ENCODE peak calls at places on chromosomes 12 and 14, in ten cellular contexts. N, R, Q, T, L, C, Y, A, E and K are unnamed samples.

GRCh38 chr14:68801631-68802030 is 8.8 kb upstream of the ZFP36L1 start:
- DNase-seq in L (no peak), N (no peak), Q (no peak), T (no peak), C (no peak), E (no peak), Y (no peak), A (no peak), R (no peak), K (no peak)

GRCh38 chr14:56979961-56980360 is 169.7 kb upstream of the OTX2 start:
- DNase-seq in A (peak; percentile 48), L (no peak), N (no peak), E (no peak), Y (no peak), T (no peak), Q (no peak), C (no peak), R (no peak), K (no peak)

GRCh38 chr12:26711569-26711968 is 121.4 kb downstream of the ITPR2 start:
- DNase-seq in T (no peak), A (no peak), Q (no peak), Y (no peak), N (no peak), L (no peak), C (no peak), E (no peak), R (no peak), K (no peak)

GRCh38 chr12:49014547-49014946 is 4.0 kb downstream of the PRKAG1 start:
- DNase-seq in T (no peak), Q (peak; percentile 28), Y (peak; percentile 54), E (no peak), C (no peak), A (no peak), N (no peak), R (no peak), L (no peak), K (no peak)

GRCh38 chr14:99028521-99028920 is 243.5 kb downstream of the BCL11B start:
- DNase-seq in Q (no peak), Y (no peak), T (no peak), R (no peak), A (no peak), L (no peak), N (no peak), E (no peak), C (no peak), K (no peak)

GRCh38 chr14:31968107-31968810 is 108.8 kb upstream of the ARHGAP5 start:
- DNase-seq in R (no peak), C (peak; percentile 19), Q (peak; percentile 79), T (no peak), N (no peak), L (no peak), Y (peak; percentile 37), A (no peak), E (no peak), K (no peak)

GRCh38 chr12:113468365-113469223 is 3.1 kb downstream of the LHX5 start:
- DNase-seq in L (peak; percentile 4), T (no peak), E (no peak), C (no peak), R (no peak), N (no peak), Y (no peak), Q (no peak), A (no peak), K (no peak)

GRCh38 chr14:65359503-65359902 is 53.0 kb upstream of the FUT8 start:
- DNase-seq in Q (peak; percentile 54), Y (peak; percentile 66), A (no peak), C (no peak), E (no peak), T (no peak), N (no peak), L (no peak), R (no peak), K (no peak)

GRCh38 chr14:52871606-52872005 is 79.2 kb downstream of the FERMT2 start:
- DNase-seq in Q (no peak), E (no peak), C (no peak), R (no peak), L (no peak), Y (no peak), T (no peak), N (no peak), A (no peak), K (no peak)

GRCh38 chr12:120377611-120378010 is 8.6 kb upstream of the MSI1 start:
- DNase-seq in E (no peak), R (no peak), T (no peak), Q (no peak), L (no peak), N (no peak), C (no peak), A (no peak), Y (no peak), K (no peak)
- TF ChIP-seq CTCF in E (no peak), R (no peak), T (no peak), Q (no peak), L (no peak), N (no peak), C (no peak), A (no peak), Y (no peak), K (no peak)

DNA sequence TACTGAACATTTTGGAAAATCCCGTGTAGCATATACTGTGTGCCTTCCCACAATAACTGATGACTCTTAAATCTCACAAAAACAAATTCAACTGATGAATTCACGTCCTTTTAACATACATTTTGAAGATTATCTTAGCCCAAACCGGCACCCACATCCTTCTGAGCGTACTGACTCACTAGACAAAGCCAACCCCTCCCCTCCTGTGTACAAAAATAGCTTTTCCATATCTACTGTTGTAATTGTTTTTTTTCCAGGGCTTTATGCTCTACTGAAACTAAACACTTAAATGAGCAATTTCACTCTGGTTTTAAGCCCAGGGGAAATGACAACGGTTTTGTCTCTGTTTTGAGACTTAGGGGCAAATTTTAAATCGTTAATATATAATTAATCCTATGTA is 109.3 kb upstream of the ATF7IP start:
- DNase-seq in Q (peak; percentile 75), Y (peak; percentile 82), A (no peak), N (no peak), T (no peak), R (no peak), E (no peak), C (no peak), L (no peak), K (no peak)
- H3K27me3 ChIP-seq in Q (no peaks in the 10 kb centered on the region), Y (no peaks in the 10 kb centered on the region), A (no peaks in the 10 kb centered on the region), N (no peaks in the 10 kb centered on the region), T (no peaks in the 10 kb centered on the region), R (no peaks in the 10 kb centered on the region), E (no peaks in the 10 kb centered on the region), C (no peaks in the 10 kb centered on the region), L (no peaks in the 10 kb centered on the region), K (no peaks in the 10 kb centered on the region)

DNA sequence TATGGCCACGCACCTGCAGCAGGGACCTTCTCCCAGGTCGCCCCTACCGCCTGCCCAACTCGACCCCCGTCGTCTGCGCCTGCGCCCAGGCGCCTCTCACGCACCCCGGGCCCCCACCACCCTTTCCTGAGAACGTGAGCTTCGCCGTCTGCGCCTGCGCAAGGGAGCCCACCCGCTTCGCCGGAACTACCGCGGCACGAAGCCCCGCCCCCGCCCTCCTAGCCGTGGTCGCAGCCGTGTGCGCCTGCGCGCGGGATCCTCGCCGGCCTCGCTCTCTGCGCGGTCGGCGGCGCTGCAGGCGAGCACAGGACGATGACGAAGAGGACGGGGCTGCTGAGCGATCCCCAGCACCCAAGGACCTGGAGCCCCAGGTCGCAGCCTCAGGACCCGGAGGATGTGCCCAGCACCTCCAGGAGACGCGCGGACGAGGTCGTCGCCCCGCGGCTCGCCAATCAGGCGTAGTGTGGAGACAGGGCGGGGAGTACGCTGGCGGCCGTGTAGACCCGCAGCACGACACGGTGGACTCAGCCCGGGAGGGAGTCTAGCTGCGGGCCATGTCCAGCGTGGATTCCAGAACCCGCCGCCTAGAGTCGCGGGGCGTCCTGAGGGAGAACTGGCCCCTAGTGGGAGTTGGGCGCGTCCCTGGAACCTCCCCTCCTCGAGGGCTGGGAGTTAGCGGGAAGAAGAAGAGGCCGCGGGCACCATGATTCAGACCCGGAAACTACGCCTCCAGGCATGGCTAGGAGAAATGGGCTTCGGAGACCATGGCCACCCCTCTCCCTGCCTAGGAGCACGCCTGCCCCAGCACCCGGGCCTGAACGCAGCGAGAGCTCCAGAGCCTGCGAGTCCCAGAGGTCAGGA is 1120.8 kb upstream of the TMEM132C start:
- DNase-seq in L (no peak), Q (peak; percentile 74), A (no peak), E (no peak), C (no peak), R (peak; percentile 75), T (no peak), N (peak; percentile 70), Y (peak; percentile 57), K (no peak)
- TF ChIP-seq CTCF in L (peak; percentile 7), Q (no peak), A (no peak), E (no peak), C (no peak), R (peak; percentile 12), T (no peak), N (no peak), Y (no peak), K (no peak)

GRCh38 chr14:104184911-104185499 is 46.6 kb downstream of the KIF26A start:
- DNase-seq in C (no peak), Y (peak; percentile 21), T (no peak), N (no peak), L (no peak), E (no peak), R (no peak), A (no peak), Q (no peak), K (no peak)
- H3K27me3 ChIP-seq in C (no peaks in the 10 kb centered on the region), Y (no peaks in the 10 kb centered on the region), T (peaks cover 64% of the 10 kb centered on the region), N (no peaks in the 10 kb centered on the region), L (peaks cover 25% of the 10 kb centered on the region), E (no peaks in the 10 kb centered on the region), R (no peaks in the 10 kb centered on the region), A (no peaks in the 10 kb centered on the region), Q (no peaks in the 10 kb centered on the region), K (peaks cover 1% of the 10 kb centered on the region)

DNA sequence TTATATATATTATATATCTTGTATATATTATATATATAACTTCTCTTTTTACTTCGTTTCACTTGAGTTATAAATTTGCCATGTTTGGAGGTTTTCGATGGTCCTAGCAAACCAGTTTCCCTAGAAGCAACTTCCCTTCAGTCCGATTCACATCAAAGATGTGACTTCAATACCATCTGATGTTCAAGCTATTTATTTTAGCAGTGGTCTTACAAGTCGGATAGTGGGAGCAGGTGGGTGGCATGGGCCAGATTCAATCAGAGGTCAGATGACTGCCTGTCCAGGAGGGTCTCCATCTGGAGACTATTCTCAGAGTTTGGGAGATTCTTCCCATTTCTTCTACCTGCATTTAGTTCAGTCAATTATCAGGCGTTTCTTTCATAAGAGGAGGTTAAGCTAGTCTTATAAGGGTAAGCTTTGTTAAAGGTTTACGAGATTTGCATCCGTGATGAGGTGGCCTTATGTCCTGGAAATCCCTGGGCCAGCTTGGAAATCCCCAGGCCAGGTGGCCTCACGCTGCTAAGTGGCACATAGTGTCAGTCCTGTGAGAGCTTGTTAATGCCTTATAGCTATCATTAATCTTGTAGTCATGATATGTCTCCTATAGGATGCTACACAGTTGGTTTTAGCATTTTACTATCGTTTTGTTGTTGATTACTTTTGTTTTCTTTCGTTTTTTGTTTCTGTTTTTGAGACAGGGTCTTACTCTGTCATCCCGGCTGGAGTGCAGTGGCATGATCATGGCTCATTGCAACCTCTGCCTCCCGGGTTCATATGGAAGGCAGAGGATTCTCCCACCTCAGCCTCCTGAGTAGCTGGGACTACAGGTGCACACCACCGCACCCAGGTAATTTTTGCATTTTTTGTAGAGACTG is 145.8 kb downstream of the BICD1 start:
- DNase-seq in C (peak; percentile 76), Q (no peak), N (no peak), T (no peak), L (no peak), Y (no peak), R (no peak), E (no peak), A (no peak), K (peak; percentile 70)
- TF ChIP-seq CTCF in C (no peak), Q (no peak), N (no peak), T (no peak), L (no peak), Y (no peak), R (no peak), E (no peak), A (no peak), K (no peak)